ENCODE peak calls at places on chromosome 22, in six cellular contexts. One of them, this sample, is unnamed.

GRCh38 chr22:50219800-50220602 is 19.2 kb downstream of the SELENOO start:
- DNase-seq in transverse colon: no peak
- DNase-seq in A549: no peak
- DNase-seq in lower leg skin: no peak
- DNase-seq in psoas muscle: no peak
- DNase-seq in IMR-90: no peak
- DNase-seq in this sample: no peak

GRCh38 chr22:35426801-35427140 is 26.8 kb downstream of the MCM5 start:
- DNase-seq in transverse colon: no peak
- DNase-seq in A549: no peak
- DNase-seq in lower leg skin: no peak
- DNase-seq in psoas muscle: no peak
- DNase-seq in IMR-90: no peak
- DNase-seq in this sample: no peak

GRCh38 chr22:27416553-27417427 is 384.8 kb downstream of the MN1 start:
- DNase-seq in transverse colon: no peak
- DNase-seq in A549: peak
- DNase-seq in lower leg skin: no peak
- DNase-seq in psoas muscle: no peak
- DNase-seq in IMR-90: peak
- DNase-seq in this sample: peak

GRCh38 chr22:41775338-41775737 is 25.1 kb upstream of the CCDC134 start:
- DNase-seq in transverse colon: no peak
- DNase-seq in A549: no peak
- DNase-seq in lower leg skin: no peak
- DNase-seq in psoas muscle: no peak
- DNase-seq in IMR-90: no peak
- DNase-seq in this sample: no peak

GRCh38 chr22:44550666-44551491 is 52.8 kb upstream of the RTL6 start:
- DNase-seq in transverse colon: peak
- DNase-seq in A549: peak
- DNase-seq in lower leg skin: no peak
- DNase-seq in psoas muscle: peak
- DNase-seq in IMR-90: peak
- DNase-seq in this sample: peak

GRCh38 chr22:49971232-49972162 is 10.9 kb downstream of the PIM3 start:
- DNase-seq in transverse colon: peak
- DNase-seq in A549: peak
- DNase-seq in lower leg skin: peak
- DNase-seq in psoas muscle: peak
- DNase-seq in IMR-90: no peak
- DNase-seq in this sample: peak

GRCh38 chr22:41524809-41525449 is 19.3 kb downstream of the POLR3H start:
- DNase-seq in transverse colon: peak
- DNase-seq in A549: no peak
- DNase-seq in lower leg skin: no peak
- DNase-seq in psoas muscle: no peak
- DNase-seq in IMR-90: no peak
- DNase-seq in this sample: peak

GRCh38 chr22:46726986-46727317 is 11.1 kb downstream of the CERK start:
- DNase-seq in transverse colon: no peak
- DNase-seq in A549: no peak
- DNase-seq in lower leg skin: no peak
- DNase-seq in psoas muscle: no peak
- DNase-seq in IMR-90: no peak
- DNase-seq in this sample: no peak

GRCh38 chr22:47567126-47567730 is 804.8 kb downstream of the TBC1D22A start:
- DNase-seq in transverse colon: no peak
- DNase-seq in A549: no peak
- DNase-seq in lower leg skin: no peak
- DNase-seq in psoas muscle: no peak
- DNase-seq in IMR-90: no peak
- DNase-seq in this sample: no peak

GRCh38 chr22:25940479-25940878 is 198.5 kb downstream of the MYO18B start:
- DNase-seq in transverse colon: no peak
- DNase-seq in A549: no peak
- DNase-seq in lower leg skin: no peak
- DNase-seq in psoas muscle: no peak
- DNase-seq in IMR-90: no peak
- DNase-seq in this sample: no peak

GRCh38 chr22:35313311-35314121 is 13.8 kb downstream of the TOM1 start:
- DNase-seq in transverse colon: no peak
- DNase-seq in A549: peak
- DNase-seq in lower leg skin: no peak
- DNase-seq in psoas muscle: peak
- DNase-seq in IMR-90: peak
- DNase-seq in this sample: peak

DNA sequence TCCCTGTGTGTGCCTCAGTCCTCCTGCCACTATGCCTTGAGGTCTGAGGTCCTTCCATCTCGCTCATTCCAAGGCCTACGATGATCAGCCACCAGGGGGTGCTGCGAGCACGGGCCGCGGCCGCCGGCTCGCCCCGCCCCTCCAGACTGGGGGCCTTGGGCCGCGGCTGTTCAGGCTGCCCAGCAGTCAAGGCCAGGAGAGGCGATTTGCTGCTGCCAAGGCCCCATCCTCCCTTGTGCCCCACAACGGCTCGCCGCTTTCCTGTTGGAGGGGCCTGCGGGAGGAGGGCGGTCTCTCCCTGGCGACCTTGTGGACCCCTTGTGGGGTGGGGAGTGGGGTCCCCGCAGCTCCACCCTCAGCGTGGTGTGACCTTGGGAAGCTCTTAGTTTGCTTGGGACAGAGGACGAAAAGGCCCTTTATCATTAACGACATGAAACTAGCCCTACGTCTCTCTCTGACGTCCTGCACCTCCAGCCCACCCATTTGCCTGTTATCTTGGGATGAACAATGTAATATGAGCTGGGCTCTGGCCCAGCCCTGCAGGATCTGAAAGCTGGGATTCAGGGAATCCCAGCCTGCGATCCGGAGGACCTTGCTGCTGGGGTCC is 5.4 kb upstream of the GALR3 start:
- DNase-seq in transverse colon: peak
- DNase-seq in A549: peak
- DNase-seq in lower leg skin: peak
- DNase-seq in psoas muscle: peak
- DNase-seq in IMR-90: peak
- DNase-seq in this sample: peak
- H3K4me3 ChIP-seq in transverse colon: peak
- H3K4me3 ChIP-seq in A549: peak
- H3K4me3 ChIP-seq in lower leg skin: no peak
- H3K4me3 ChIP-seq in psoas muscle: peak
- H3K4me3 ChIP-seq in IMR-90: peak
- H3K4me3 ChIP-seq in this sample: peak

GRCh38 chr22:20567993-20568417 is 60.6 kb downstream of the MED15 start:
- DNase-seq in transverse colon: no peak
- DNase-seq in A549: peak
- DNase-seq in lower leg skin: no peak
- DNase-seq in psoas muscle: peak
- DNase-seq in IMR-90: peak
- DNase-seq in this sample: peak
- TF ChIP-seq CTCF in transverse colon: no peak
- TF ChIP-seq CTCF in A549: peak
- TF ChIP-seq CTCF in lower leg skin: no peak
- TF ChIP-seq CTCF in psoas muscle: peak
- TF ChIP-seq CTCF in IMR-90: peak
- TF ChIP-seq CTCF in this sample: peak

GRCh38 chr22:24424901-24425775 is 2.3 kb upstream of the ADORA2A start:
- DNase-seq in transverse colon: no peak
- DNase-seq in A549: no peak
- DNase-seq in lower leg skin: no peak
- DNase-seq in psoas muscle: peak
- DNase-seq in IMR-90: no peak
- DNase-seq in this sample: no peak
- H3K4me3 ChIP-seq in transverse colon: no peak
- H3K4me3 ChIP-seq in A549: no peak
- H3K4me3 ChIP-seq in lower leg skin: no peak
- H3K4me3 ChIP-seq in psoas muscle: peak
- H3K4me3 ChIP-seq in IMR-90: no peak
- H3K4me3 ChIP-seq in this sample: no peak

GRCh38 chr22:32649515-32650200 is 151.8 kb upstream of the TIMP3 start:
- DNase-seq in transverse colon: peak
- DNase-seq in A549: peak
- DNase-seq in lower leg skin: peak
- DNase-seq in psoas muscle: peak
- DNase-seq in IMR-90: peak
- DNase-seq in this sample: no peak

GRCh38 chr22:32646476-32646875 is 155.0 kb upstream of the TIMP3 start:
- DNase-seq in transverse colon: no peak
- DNase-seq in A549: no peak
- DNase-seq in lower leg skin: no peak
- DNase-seq in psoas muscle: no peak
- DNase-seq in IMR-90: no peak
- DNase-seq in this sample: no peak

GRCh38 chr22:32643246-32643645 is 158.3 kb upstream of the TIMP3 start:
- DNase-seq in transverse colon: no peak
- DNase-seq in A549: no peak
- DNase-seq in lower leg skin: no peak
- DNase-seq in psoas muscle: no peak
- DNase-seq in IMR-90: no peak
- DNase-seq in this sample: no peak

GRCh38 chr22:32648486-32648885 is 153.0 kb upstream of the TIMP3 start:
- DNase-seq in transverse colon: no peak
- DNase-seq in A549: no peak
- DNase-seq in lower leg skin: no peak
- DNase-seq in psoas muscle: no peak
- DNase-seq in IMR-90: no peak
- DNase-seq in this sample: no peak

GRCh38 chr22:32644252-32645100 is 157.0 kb upstream of the TIMP3 start:
- DNase-seq in transverse colon: peak
- DNase-seq in A549: no peak
- DNase-seq in lower leg skin: peak
- DNase-seq in psoas muscle: peak
- DNase-seq in IMR-90: peak
- DNase-seq in this sample: peak
- TF ChIP-seq CTCF in transverse colon: no peak
- TF ChIP-seq CTCF in A549: no peak
- TF ChIP-seq CTCF in lower leg skin: no peak
- TF ChIP-seq CTCF in psoas muscle: no peak
- TF ChIP-seq CTCF in IMR-90: no peak
- TF ChIP-seq CTCF in this sample: peak

GRCh38 chr22:36858156-36858555 is 2.6 kb upstream of the NCF4 start:
- DNase-seq in transverse colon: no peak
- DNase-seq in A549: no peak
- DNase-seq in lower leg skin: no peak
- DNase-seq in psoas muscle: no peak
- DNase-seq in IMR-90: no peak
- DNase-seq in this sample: no peak

GRCh38 chr22:36858966-36859365 is 1.8 kb upstream of the NCF4 start:
- DNase-seq in transverse colon: no peak
- DNase-seq in A549: no peak
- DNase-seq in lower leg skin: no peak
- DNase-seq in psoas muscle: no peak
- DNase-seq in IMR-90: no peak
- DNase-seq in this sample: no peak

GRCh38 chr22:36860438-36860820 is 377 bp upstream of the NCF4 start:
- DNase-seq in transverse colon: no peak
- DNase-seq in A549: no peak
- DNase-seq in lower leg skin: no peak
- DNase-seq in psoas muscle: no peak
- DNase-seq in IMR-90: no peak
- DNase-seq in this sample: no peak

GRCh38 chr22:36860821-36861659 is at the start of gene NCF4:
- DNase-seq in transverse colon: peak
- DNase-seq in A549: no peak
- DNase-seq in lower leg skin: peak
- DNase-seq in psoas muscle: peak
- DNase-seq in IMR-90: no peak
- DNase-seq in this sample: no peak

GRCh38 chr22:36860017-36860416 is 789 bp upstream of the NCF4 start:
- DNase-seq in transverse colon: no peak
- DNase-seq in A549: no peak
- DNase-seq in lower leg skin: peak
- DNase-seq in psoas muscle: no peak
- DNase-seq in IMR-90: no peak
- DNase-seq in this sample: no peak
- H3K4me3 ChIP-seq in transverse colon: no peak
- H3K4me3 ChIP-seq in A549: no peak
- H3K4me3 ChIP-seq in lower leg skin: no peak
- H3K4me3 ChIP-seq in psoas muscle: no peak
- H3K4me3 ChIP-seq in IMR-90: no peak
- H3K4me3 ChIP-seq in this sample: no peak

GRCh38 chr22:23242473-23243001 is 62.2 kb downstream of the BCR start:
- DNase-seq in transverse colon: no peak
- DNase-seq in A549: no peak
- DNase-seq in lower leg skin: no peak
- DNase-seq in psoas muscle: peak
- DNase-seq in IMR-90: peak
- DNase-seq in this sample: peak
- TF ChIP-seq CTCF in transverse colon: no peak
- TF ChIP-seq CTCF in A549: no peak
- TF ChIP-seq CTCF in lower leg skin: no peak
- TF ChIP-seq CTCF in psoas muscle: no peak
- TF ChIP-seq CTCF in IMR-90: peak
- TF ChIP-seq CTCF in this sample: peak

This sample was measured in choroid plexus epithelial cell.